ENCODE peak calls at places on chromosomes 2 and 18, in seven cellular contexts. C is psoas muscle; P is NB4; U is esophagus squamous epithelium; E is foreskin fibroblast; X is fibroblast of pulmonary artery; Z is CD8-positive, alpha-beta T cell. R is an unnamed sample.

GRCh38 chr2:129242201-129242710 is 737.2 kb upstream of the RAB6C start:
- DNase-seq in C (no peak), P (no peak), U (no peak), E (no peak), X (no peak), Z (no peak), R (no peak)

GRCh38 chr2:209236369-209236768 is 187.5 kb upstream of the MAP2 start:
- DNase-seq in C (no peak), P (peak; percentile 4), U (no peak), E (no peak), X (no peak), Z (no peak), R (no peak)

GRCh38 chr2:209629622-209630021 is 142.0 kb upstream of the UNC80 start:
- DNase-seq in C (no peak), P (no peak), U (no peak), E (peak; percentile 55), X (peak; percentile 59), Z (no peak), R (peak; percentile 29)

GRCh38 chr2:195612515-195613495 is 44.2 kb upstream of the SLC39A10 start:
- DNase-seq in C (no peak), P (no peak), U (no peak), E (peak; percentile 28), X (peak; percentile 79), Z (no peak), R (peak; percentile 47)

GRCh38 chr2:225763711-225764110 is 364.2 kb downstream of the NYAP2 start:
- DNase-seq in C (no peak), P (no peak), U (no peak), E (no peak), X (no peak), Z (no peak), R (no peak)

GRCh38 chr2:183010112-183010511 is 28.1 kb downstream of the NCKAP1 start:
- DNase-seq in C (peak; percentile 24), P (peak; percentile 1), U (no peak), E (peak; percentile 26), X (peak; percentile 61), Z (no peak), R (no peak)

GRCh38 chr18:71808576-71808975 is 735.6 kb downstream of the CBLN2 start:
- DNase-seq in C (no peak), P (no peak), U (no peak), E (no peak), X (no peak), Z (no peak), R (no peak)

GRCh38 chr18:32072321-32072720 is 19.4 kb upstream of the RNF138 start:
- DNase-seq in C (no peak), P (peak; percentile 50), U (no peak), E (no peak), X (peak; percentile 3), Z (no peak), R (no peak)

GRCh38 chr2:135839713-135840112 is 2.7 kb upstream of the LCT start:
- DNase-seq in C (no peak), P (no peak), U (no peak), E (peak; percentile 82), X (peak; percentile 85), Z (no peak), R (peak; percentile 80)

GRCh38 chr18:8480506-8481328 is 128.5 kb upstream of the RAB12 start:
- DNase-seq in C (no peak), P (peak; percentile 50), U (no peak), E (peak; percentile 51), X (peak; percentile 84), Z (no peak), R (peak; percentile 26)

GRCh38 chr2:191245046-191245868 is at the start of gene MYO1B:
- DNase-seq in C (peak; percentile 72), P (peak; percentile 90), U (no peak), E (peak; percentile 84), X (peak; percentile 77), Z (peak; percentile 25), R (no peak)

GRCh38 chr18:58998421-58999203 is 133.9 kb downstream of the ZNF532 start:
- DNase-seq in C (peak; percentile 77), P (peak; percentile 29), U (no peak), E (peak; percentile 74), X (peak; percentile 90), Z (no peak), R (no peak)

DNA sequence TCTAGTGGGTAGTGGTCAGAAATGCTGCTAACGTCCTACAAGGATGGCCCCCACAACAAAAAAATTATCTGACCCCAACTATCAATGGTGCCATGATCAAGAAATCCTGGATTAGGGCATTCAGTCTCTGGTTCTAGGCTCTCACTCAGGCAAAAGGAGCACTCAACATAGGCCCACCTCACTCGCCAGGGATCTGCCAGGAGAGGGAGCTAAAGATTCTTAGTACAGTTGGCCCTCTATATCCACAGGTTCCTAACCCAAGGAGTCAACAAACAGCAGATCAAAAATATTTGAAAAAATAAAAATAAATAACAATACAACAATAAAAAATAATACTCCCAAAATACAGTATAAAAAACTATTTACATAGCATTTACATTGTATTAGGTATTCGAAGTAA is 10.0 kb downstream of the SLC4A5 start:
- DNase-seq in C (no peak), P (peak; percentile 54), U (no peak), E (peak; percentile 15), X (peak; percentile 68), Z (no peak), R (no peak)
- TF ChIP-seq CTCF in C (no peak), P (peak; percentile 78), U (peak; percentile 19), E (peak; percentile 64), X (peak; percentile 72), Z (no peak), R (peak; percentile 52)

GRCh38 chr2:201071305-201072200 is at the start of the genes HYCC2 and NDUFB3:
- DNase-seq in C (peak; percentile 87), P (peak; percentile 98), U (peak; percentile 65), E (peak; percentile 90), X (peak; percentile 96), Z (peak; percentile 92), R (peak; percentile 59)
- TF ChIP-seq CTCF in C (peak; percentile 36), P (peak; percentile 9), U (peak; percentile 44), E (no peak), X (peak; percentile 7), Z (peak; percentile 38), R (peak; percentile 42)

DNA sequence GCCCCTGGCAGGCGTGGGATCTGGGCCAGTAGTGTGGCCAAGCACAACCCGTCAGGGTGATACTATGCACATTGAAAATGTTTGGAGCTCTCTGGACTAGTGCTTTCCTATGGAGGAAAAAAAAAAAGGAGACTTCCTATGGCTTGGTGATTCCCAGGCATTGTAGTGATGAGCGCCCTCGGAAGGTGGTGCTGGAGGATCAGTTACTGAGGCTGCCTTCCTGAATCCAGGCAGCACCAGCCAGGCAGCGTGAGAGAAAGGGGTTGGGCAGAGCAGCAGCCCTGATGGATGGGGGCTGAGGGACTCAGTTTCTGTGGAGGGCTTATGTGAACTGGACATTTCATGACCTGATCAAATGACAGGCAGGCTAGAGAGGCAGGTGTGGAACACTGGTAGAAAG is 70.9 kb downstream of the CHRNA1 start:
- DNase-seq in C (no peak), P (no peak), U (no peak), E (no peak), X (no peak), Z (no peak), R (no peak)
- TF ChIP-seq CTCF in C (no peak), P (no peak), U (no peak), E (no peak), X (no peak), Z (no peak), R (no peak)

GRCh38 chr2:145546091-145546490 is 1026.2 kb upstream of the ZEB2 start:
- DNase-seq in C (no peak), P (no peak), U (no peak), E (peak; percentile 18), X (peak; percentile 24), Z (no peak), R (no peak)
- TF ChIP-seq CTCF in C (no peak), P (no peak), U (no peak), E (peak; percentile 42), X (peak; percentile 27), Z (no peak), R (no peak)

DNA sequence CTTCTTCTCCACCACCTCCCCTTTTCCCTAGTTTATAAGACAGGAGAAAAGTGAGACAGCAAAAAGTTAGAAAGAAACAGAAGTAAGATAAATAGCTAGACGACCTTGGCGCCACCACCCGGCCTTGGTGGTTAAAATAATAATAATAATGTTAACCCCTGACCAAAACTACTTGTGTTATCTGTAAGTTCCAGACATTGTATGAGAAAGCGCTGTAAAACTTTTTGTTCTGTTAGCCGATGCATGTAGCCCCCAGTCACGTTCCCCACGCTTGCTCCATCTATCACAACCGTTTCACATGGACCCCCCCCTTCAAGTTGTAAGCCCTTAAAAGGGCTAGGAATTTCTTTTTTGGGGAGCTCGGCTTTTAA is 1.5 kb upstream of the BUB1 start:
- DNase-seq in C (no peak), P (peak; percentile 45), U (no peak), E (no peak), X (peak; percentile 18), Z (no peak), R (no peak)
- TF ChIP-seq CTCF in C (no peak), P (peak; percentile 12), U (no peak), E (no peak), X (no peak), Z (no peak), R (no peak)

GRCh38 chr18:62027914-62028520 is 135.2 kb upstream of the RNF152 start:
- DNase-seq in C (no peak), P (no peak), U (no peak), E (no peak), X (no peak), Z (no peak), R (no peak)
- TF ChIP-seq CTCF in C (no peak), P (no peak), U (no peak), E (no peak), X (no peak), Z (no peak), R (no peak)

GRCh38 chr2:83823238-83823637 is 635.8 kb downstream of the SUCLG1 start:
- DNase-seq in C (no peak), P (no peak), U (no peak), E (no peak), X (no peak), Z (no peak), R (no peak)

GRCh38 chr2:83817511-83817910 is 641.6 kb downstream of the SUCLG1 start:
- DNase-seq in C (no peak), P (peak; percentile 56), U (no peak), E (no peak), X (peak; percentile 15), Z (no peak), R (no peak)
- TF ChIP-seq CTCF in C (no peak), P (peak; percentile 31), U (no peak), E (peak; percentile 10), X (peak; percentile 26), Z (no peak), R (peak; percentile 31)

DNA sequence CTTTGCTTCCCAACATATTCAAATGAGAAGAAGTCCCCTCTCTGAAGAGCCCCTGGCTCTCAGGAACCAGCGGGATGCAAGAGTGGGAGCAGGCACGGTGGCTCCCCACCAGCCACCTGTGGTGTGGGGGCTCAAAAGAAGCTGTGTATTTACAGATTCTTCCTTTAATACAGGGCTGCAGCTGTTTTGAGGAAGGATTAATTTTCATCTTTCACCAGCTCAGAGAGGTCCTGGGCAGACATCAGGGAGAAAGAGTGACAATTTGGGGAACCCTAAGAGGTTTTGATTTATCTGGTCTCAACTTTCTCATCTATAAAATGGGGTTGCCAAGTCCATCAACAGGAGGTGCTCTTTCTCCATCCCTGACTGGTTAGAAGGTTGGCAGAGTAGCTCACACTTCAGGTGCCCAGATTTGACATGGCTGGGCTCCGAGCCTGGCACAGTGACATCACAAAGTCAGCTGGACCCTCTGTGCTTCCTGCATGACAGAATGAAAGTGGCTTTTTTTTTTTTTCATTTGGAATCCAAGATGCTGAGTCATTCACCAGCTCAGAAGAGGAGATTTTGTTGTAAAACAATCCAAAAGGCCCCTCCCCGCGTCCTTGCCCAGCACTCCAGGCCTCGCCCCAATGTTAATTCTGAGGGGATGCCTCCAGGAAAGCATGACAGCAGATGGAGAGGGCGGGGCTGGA is 15.5 kb upstream of the SIX2 start:
- DNase-seq in C (peak; percentile 46), P (peak; percentile 18), U (no peak), E (peak; percentile 78), X (peak; percentile 94), Z (no peak), R (peak; percentile 34)
- TF ChIP-seq CTCF in C (no peak), P (no peak), U (no peak), E (no peak), X (peak; percentile 14), Z (no peak), R (no peak)